ENCODE peak calls at places on chromosomes 4 and X, in six cellular contexts. One of them, this sample, is unnamed. For H3K36me3, the result is how much of the 10 kb centered on the place peaks cover.

GRCh38 chr4:114495471-114495928 is 103.1 kb upstream of the UGT8 start:
- DNase-seq in testis: peak
- DNase-seq in body of pancreas: no peak
- DNase-seq in H1: peak
- DNase-seq in tibial artery: no peak
- DNase-seq in psoas muscle: no peak
- DNase-seq in this sample: no peak

GRCh38 chr4:142365386-142365785 is 480.7 kb downstream of the INPP4B start:
- DNase-seq in testis: no peak
- DNase-seq in body of pancreas: no peak
- DNase-seq in H1: no peak
- DNase-seq in tibial artery: no peak
- DNase-seq in psoas muscle: no peak
- DNase-seq in this sample: no peak

GRCh38 chrX:18895157-18895952 is 88.6 kb downstream of the PHKA2 start:
- DNase-seq in testis: peak
- DNase-seq in body of pancreas: no peak
- DNase-seq in H1: no peak
- DNase-seq in tibial artery: peak
- DNase-seq in psoas muscle: peak
- DNase-seq in this sample: peak

GRCh38 chr4:74189331-74190043 is 31.6 kb downstream of the MTHFD2L start:
- DNase-seq in testis: no peak
- DNase-seq in body of pancreas: no peak
- DNase-seq in H1: no peak
- DNase-seq in tibial artery: no peak
- DNase-seq in psoas muscle: no peak
- DNase-seq in this sample: peak

GRCh38 chr4:150784305-150784704 is 202.4 kb downstream of the MAB21L2 start:
- DNase-seq in testis: no peak
- DNase-seq in body of pancreas: no peak
- DNase-seq in H1: peak
- DNase-seq in tibial artery: no peak
- DNase-seq in psoas muscle: no peak
- DNase-seq in this sample: no peak

GRCh38 chr4:117311989-117312388 is 226.6 kb upstream of the TRAM1L1 start:
- DNase-seq in testis: no peak
- DNase-seq in body of pancreas: no peak
- DNase-seq in H1: no peak
- DNase-seq in tibial artery: no peak
- DNase-seq in psoas muscle: no peak
- DNase-seq in this sample: no peak

GRCh38 chr4:39620551-39620950 is 18.1 kb downstream of the SMIM14 start:
- DNase-seq in testis: no peak
- DNase-seq in body of pancreas: no peak
- DNase-seq in H1: no peak
- DNase-seq in tibial artery: no peak
- DNase-seq in psoas muscle: no peak
- DNase-seq in this sample: no peak

GRCh38 chrX:1884446-1884845 is 269.6 kb downstream of the ASMT start:
- DNase-seq in testis: no peak
- DNase-seq in body of pancreas: no peak
- DNase-seq in H1: no peak
- DNase-seq in tibial artery: no peak
- DNase-seq in psoas muscle: no peak
- DNase-seq in this sample: no peak

GRCh38 chr4:24704152-24704551 is 91.2 kb upstream of the SOD3 start:
- DNase-seq in testis: peak
- DNase-seq in body of pancreas: no peak
- DNase-seq in H1: no peak
- DNase-seq in tibial artery: no peak
- DNase-seq in psoas muscle: no peak
- DNase-seq in this sample: no peak

GRCh38 chr4:6493668-6494304 is 21.4 kb upstream of the PPP2R2C start:
- DNase-seq in testis: no peak
- DNase-seq in body of pancreas: peak
- DNase-seq in H1: no peak
- DNase-seq in tibial artery: no peak
- DNase-seq in psoas muscle: no peak
- DNase-seq in this sample: peak

GRCh38 chr4:110085131-110085530 is 113.3 kb downstream of the ELOVL6 start:
- DNase-seq in testis: no peak
- DNase-seq in body of pancreas: no peak
- DNase-seq in H1: no peak
- DNase-seq in tibial artery: no peak
- DNase-seq in psoas muscle: no peak
- DNase-seq in this sample: peak

GRCh38 chr4:11805837-11806236 is 377.1 kb upstream of the HS3ST1 start:
- DNase-seq in testis: no peak
- DNase-seq in body of pancreas: no peak
- DNase-seq in H1: no peak
- DNase-seq in tibial artery: no peak
- DNase-seq in psoas muscle: no peak
- DNase-seq in this sample: peak

GRCh38 chr4:182881928-182882327 is 35.3 kb downstream of the DCTD start:
- DNase-seq in testis: peak
- DNase-seq in body of pancreas: peak
- DNase-seq in H1: no peak
- DNase-seq in tibial artery: no peak
- DNase-seq in psoas muscle: no peak
- DNase-seq in this sample: peak

GRCh38 chrX:109890910-109891502 is 111.9 kb upstream of the TMEM164 start:
- DNase-seq in testis: peak
- DNase-seq in body of pancreas: peak
- DNase-seq in H1: peak
- DNase-seq in tibial artery: peak
- DNase-seq in psoas muscle: peak
- DNase-seq in this sample: peak

GRCh38 chrX:10482262-10482661 is 138.1 kb downstream of the MID1 start:
- DNase-seq in testis: no peak
- DNase-seq in body of pancreas: no peak
- DNase-seq in H1: no peak
- DNase-seq in tibial artery: no peak
- DNase-seq in psoas muscle: no peak
- DNase-seq in this sample: no peak

GRCh38 chrX:320126-320783 is 1.7 kb upstream of the GTPBP6 start:
- DNase-seq in testis: no peak
- DNase-seq in body of pancreas: peak
- DNase-seq in H1: no peak
- DNase-seq in tibial artery: peak
- DNase-seq in psoas muscle: peak
- DNase-seq in this sample: peak

GRCh38 chrX:17237146-17237545 is 137.9 kb upstream of the NHS start:
- DNase-seq in testis: no peak
- DNase-seq in body of pancreas: no peak
- DNase-seq in H1: no peak
- DNase-seq in tibial artery: no peak
- DNase-seq in psoas muscle: no peak
- DNase-seq in this sample: no peak

GRCh38 chrX:149495573-149496071 is 9.5 kb downstream of the IDS start:
- DNase-seq in testis: no peak
- DNase-seq in body of pancreas: no peak
- DNase-seq in H1: no peak
- DNase-seq in tibial artery: no peak
- DNase-seq in psoas muscle: peak
- DNase-seq in this sample: peak

GRCh38 chr4:125389713-125390112 is 75.0 kb downstream of the FAT4 start:
- DNase-seq in testis: no peak
- DNase-seq in body of pancreas: no peak
- DNase-seq in H1: no peak
- DNase-seq in tibial artery: no peak
- DNase-seq in psoas muscle: no peak
- DNase-seq in this sample: peak

GRCh38 chr4:65798498-65799127 is 128.3 kb upstream of the EPHA5 start:
- DNase-seq in testis: no peak
- DNase-seq in body of pancreas: no peak
- DNase-seq in H1: no peak
- DNase-seq in tibial artery: no peak
- DNase-seq in psoas muscle: no peak
- DNase-seq in this sample: no peak

GRCh38 chr4:76579596-76580375 is 144.8 kb downstream of the SHROOM3 start:
- DNase-seq in testis: no peak
- DNase-seq in body of pancreas: no peak
- DNase-seq in H1: no peak
- DNase-seq in tibial artery: no peak
- DNase-seq in psoas muscle: no peak
- DNase-seq in this sample: no peak

GRCh38 chr4:111695677-111696076 is 449.6 kb upstream of the FAM241A start:
- DNase-seq in testis: no peak
- DNase-seq in body of pancreas: no peak
- DNase-seq in H1: no peak
- DNase-seq in tibial artery: no peak
- DNase-seq in psoas muscle: no peak
- DNase-seq in this sample: no peak

GRCh38 chrX:55709735-55710134 is 7.8 kb upstream of the RRAGB start:
- DNase-seq in testis: no peak
- DNase-seq in body of pancreas: no peak
- DNase-seq in H1: no peak
- DNase-seq in tibial artery: no peak
- DNase-seq in psoas muscle: no peak
- DNase-seq in this sample: peak

DNA sequence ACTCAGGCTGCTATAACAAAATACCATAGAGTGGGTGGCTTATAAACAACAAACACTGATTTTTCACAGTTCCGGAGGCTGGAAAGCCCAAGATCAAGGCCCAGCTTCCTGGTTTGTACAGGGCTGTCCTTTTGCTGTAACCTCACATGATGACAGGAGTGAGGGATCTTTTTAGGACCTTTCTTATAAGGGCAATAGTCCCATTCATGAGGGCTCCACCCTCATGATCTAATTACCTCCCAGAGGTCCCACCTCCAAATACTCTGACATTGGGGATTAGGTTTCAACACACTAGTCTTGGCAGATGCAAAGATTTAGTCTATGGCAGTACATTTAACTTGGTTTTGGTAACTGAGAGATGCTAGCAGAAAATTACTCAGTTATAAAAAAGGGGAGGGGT is 20.9 kb downstream of the GPAT3 start:
- DNase-seq in testis: no peak
- DNase-seq in body of pancreas: no peak
- DNase-seq in H1: no peak
- DNase-seq in tibial artery: no peak
- DNase-seq in psoas muscle: no peak
- DNase-seq in this sample: no peak
- TF ChIP-seq CTCF in testis: no peak
- TF ChIP-seq CTCF in body of pancreas: no peak
- TF ChIP-seq CTCF in H1: no peak
- TF ChIP-seq CTCF in tibial artery: no peak
- TF ChIP-seq CTCF in psoas muscle: no peak
- TF ChIP-seq CTCF in this sample: no peak

GRCh38 chr4:2402941-2403340 is 15.5 kb downstream of the ZFYVE28 start:
- DNase-seq in testis: no peak
- DNase-seq in body of pancreas: no peak
- DNase-seq in H1: no peak
- DNase-seq in tibial artery: no peak
- DNase-seq in psoas muscle: no peak
- DNase-seq in this sample: no peak

GRCh38 chr4:2402053-2402452 is 16.4 kb downstream of the ZFYVE28 start:
- DNase-seq in testis: peak
- DNase-seq in body of pancreas: peak
- DNase-seq in H1: peak
- DNase-seq in tibial artery: no peak
- DNase-seq in psoas muscle: peak
- DNase-seq in this sample: peak

GRCh38 chr4:2402453-2402852 is 16.0 kb downstream of the ZFYVE28 start:
- DNase-seq in testis: no peak
- DNase-seq in body of pancreas: no peak
- DNase-seq in H1: no peak
- DNase-seq in tibial artery: no peak
- DNase-seq in psoas muscle: no peak
- DNase-seq in this sample: no peak

GRCh38 chr4:2400841-2401609 is 17.4 kb downstream of the ZFYVE28 start:
- DNase-seq in testis: no peak
- DNase-seq in body of pancreas: peak
- DNase-seq in H1: no peak
- DNase-seq in tibial artery: peak
- DNase-seq in psoas muscle: no peak
- DNase-seq in this sample: no peak

DNA sequence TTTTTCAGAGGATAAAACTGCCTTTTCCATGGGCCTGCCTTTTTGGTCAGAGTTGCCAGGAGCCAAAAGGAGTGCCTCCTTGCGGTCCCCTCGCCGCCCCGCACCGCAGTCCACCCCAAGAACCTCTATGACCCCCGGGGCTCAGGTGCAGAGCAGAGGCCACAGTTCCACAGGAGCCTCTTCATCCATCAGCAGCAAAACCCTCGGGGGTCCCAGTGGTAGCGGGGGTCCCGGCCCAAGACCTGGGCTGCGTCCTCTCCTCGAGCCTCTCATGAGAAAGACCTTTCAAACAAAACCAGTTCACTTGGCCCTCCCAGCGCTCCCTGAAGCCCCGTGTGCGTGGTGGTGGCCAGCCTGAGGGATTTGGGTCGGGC is 16.8 kb downstream of the ZFYVE28 start:
- DNase-seq in testis: no peak
- DNase-seq in body of pancreas: no peak
- DNase-seq in H1: no peak
- DNase-seq in tibial artery: peak
- DNase-seq in psoas muscle: no peak
- DNase-seq in this sample: no peak
- H3K36me3 ChIP-seq in testis: under half
- H3K36me3 ChIP-seq in body of pancreas: under half
- H3K36me3 ChIP-seq in H1: under half
- H3K36me3 ChIP-seq in tibial artery: under half
- H3K36me3 ChIP-seq in psoas muscle: under half
- H3K36me3 ChIP-seq in this sample: under half

DNA sequence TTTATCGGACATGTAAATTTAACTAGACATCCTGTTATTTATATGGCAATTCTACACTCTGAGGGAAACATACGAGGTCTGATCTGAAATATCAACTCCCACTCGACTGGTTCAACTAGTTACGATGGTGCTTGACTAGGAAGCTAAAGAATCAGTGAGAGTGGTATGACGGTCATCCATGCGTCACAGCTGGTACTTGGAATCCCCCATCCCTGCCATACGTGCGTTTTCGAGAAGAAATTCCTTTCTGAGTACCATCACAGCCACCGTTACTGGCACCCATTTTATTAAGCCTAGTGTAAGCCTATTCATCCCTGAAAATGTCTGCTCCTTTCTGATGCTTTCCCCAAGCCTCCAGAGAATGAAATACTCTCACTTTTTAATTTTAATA is 695 bp upstream of the PIGA start:
- DNase-seq in testis: peak
- DNase-seq in body of pancreas: peak
- DNase-seq in H1: no peak
- DNase-seq in tibial artery: no peak
- DNase-seq in psoas muscle: no peak
- DNase-seq in this sample: peak
- TF ChIP-seq CTCF in testis: no peak
- TF ChIP-seq CTCF in body of pancreas: no peak
- TF ChIP-seq CTCF in H1: no peak
- TF ChIP-seq CTCF in tibial artery: no peak
- TF ChIP-seq CTCF in psoas muscle: no peak
- TF ChIP-seq CTCF in this sample: no peak

DNA sequence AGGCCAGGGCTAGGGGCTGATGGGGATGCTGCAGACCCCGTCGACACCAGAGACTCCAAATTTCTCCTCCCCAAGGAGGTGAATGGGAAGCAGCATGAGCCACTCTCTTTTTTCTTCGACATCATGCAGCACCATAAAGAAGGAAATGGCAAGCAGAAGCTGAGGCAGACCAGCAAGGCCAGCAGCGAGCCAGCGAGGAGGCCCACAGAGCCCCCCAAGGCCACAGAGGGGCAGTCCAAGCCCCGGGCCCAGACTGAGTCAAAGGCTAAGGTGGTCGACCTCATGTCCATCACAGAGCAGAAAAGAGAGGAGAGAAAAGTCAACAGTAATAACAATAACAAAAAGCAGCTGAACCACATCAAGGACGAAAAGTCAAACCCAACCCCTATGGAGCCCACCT is 56.1 kb downstream of the TNIP2 start:
- DNase-seq in testis: no peak
- DNase-seq in body of pancreas: no peak
- DNase-seq in H1: no peak
- DNase-seq in tibial artery: no peak
- DNase-seq in psoas muscle: no peak
- DNase-seq in this sample: no peak
- H3K36me3 ChIP-seq in testis: under half
- H3K36me3 ChIP-seq in body of pancreas: under half
- H3K36me3 ChIP-seq in H1: under half
- H3K36me3 ChIP-seq in tibial artery: half or more
- H3K36me3 ChIP-seq in psoas muscle: under half
- H3K36me3 ChIP-seq in this sample: under half

This sample was measured in fibroblast of lung.